ENCODE peak calls at places on chromosomes 5 and 9, in ten cellular contexts. L, C, T, A, G, D, O, J, M and P are unnamed samples.

GRCh38 chr5:167851416-167851815 is 440.0 kb upstream of the WWC1 start:
- DNase-seq in L (no peak), C (no peak), T (no peak), A (no peak), G (no peak), D (no peak), O (no peak), J (no peak), M (no peak), P (no peak)

GRCh38 chr9:34072868-34073590 is 24.3 kb upstream of the UBAP2 start:
- DNase-seq in L (no peak), C (peak), T (peak), A (no peak), G (no peak), D (no peak), O (no peak), J (no peak), M (no peak), P (no peak)

GRCh38 chr9:117487555-117488175 is 72.8 kb upstream of the ASTN2 start:
- DNase-seq in L (no peak), C (peak), T (peak), A (peak), G (peak), D (peak), O (peak), J (no peak), M (peak), P (peak)

GRCh38 chr9:132644251-132644650 is 25.5 kb downstream of the DDX31 start:
- DNase-seq in L (no peak), C (no peak), T (no peak), A (no peak), G (no peak), D (no peak), O (no peak), J (no peak), M (no peak), P (no peak)

GRCh38 chr9:95815153-95815552 is 60.3 kb upstream of the ERCC6L2 start:
- DNase-seq in L (no peak), C (no peak), T (peak), A (no peak), G (no peak), D (no peak), O (no peak), J (no peak), M (no peak), P (no peak)

GRCh38 chr9:110752766-110753165 is 84.2 kb downstream of the MUSK start:
- DNase-seq in L (no peak), C (no peak), T (peak), A (no peak), G (no peak), D (no peak), O (no peak), J (no peak), M (no peak), P (no peak)

GRCh38 chr9:114830546-114830945 is 24.7 kb upstream of the TNFSF15 start:
- DNase-seq in L (no peak), C (no peak), T (no peak), A (no peak), G (no peak), D (no peak), O (no peak), J (no peak), M (no peak), P (no peak)

GRCh38 chr5:159102294-159102934 is 2.7 kb upstream of the EBF1 start:
- DNase-seq in L (no peak), C (no peak), T (no peak), A (no peak), G (no peak), D (no peak), O (no peak), J (no peak), M (no peak), P (no peak)

GRCh38 chr9:133459476-133460404 is at the start of gene CACFD1:
- DNase-seq in L (peak), C (peak), T (peak), A (peak), G (peak), D (peak), O (peak), J (peak), M (peak), P (peak)